ENCODE peak calls at places on chromosomes 4 and X, in nine cellular contexts. P is T-helper 9 cell; X is AG08396; I is SK-N-DZ; Y is activated naive CD4-positive, alpha-beta T cell; G is NCI-H460; M is NCI-H1930; T is CD4-positive, CD25-positive, alpha-beta regulatory T cell; R is left ventricle myocardium superior. U is an unnamed sample.

GRCh38 chrX:40573763-40574162 is 7.0 kb upstream of the ATP6AP2 start:
- DNase-seq in X (no peak), M (peak; percentile 0), R (no peak), T (peak; percentile 53), Y (no peak), I (peak; percentile 32), P (no peak), G (peak; percentile 29), U (peak; percentile 16)

GRCh38 chrX:29039501-29039900 is 452.3 kb downstream of the IL1RAPL1 start:
- DNase-seq in P (no peak), R (no peak), X (no peak), T (no peak), Y (no peak), I (no peak), G (no peak), M (no peak), U (no peak)

GRCh38 chr4:11130195-11130975 is 298.3 kb downstream of the HS3ST1 start:
- DNase-seq in I (no peak), T (no peak), G (no peak), Y (no peak), R (no peak), X (no peak), P (no peak), M (no peak), U (no peak)

GRCh38 chr4:66569228-66569627 is 898.9 kb upstream of the EPHA5 start:
- DNase-seq in I (no peak), T (no peak), X (no peak), M (no peak), P (no peak), G (no peak), Y (no peak), R (no peak), U (no peak)

GRCh38 chr4:90476586-90476985 is 349.4 kb downstream of the CCSER1 start:
- DNase-seq in X (no peak), G (no peak), T (no peak), R (no peak), M (no peak), I (no peak), P (no peak), Y (no peak), U (no peak)

GRCh38 chrX:21655901-21656586 is 2.1 kb downstream of the KLHL34 start:
- DNase-seq in P (no peak), R (peak; percentile 25), T (no peak), I (no peak), G (no peak), M (no peak), Y (no peak), X (no peak), U (no peak)

GRCh38 chr4:46016306-46016705 is 107.5 kb downstream of the GABRG1 start:
- DNase-seq in G (no peak), Y (no peak), P (no peak), M (no peak), R (no peak), T (no peak), X (no peak), I (no peak), U (no peak)

GRCh38 chr4:141900841-141901240 is 264.5 kb downstream of the IL15 start:
- DNase-seq in I (no peak), G (no peak), M (no peak), X (no peak), R (no peak), Y (no peak), P (no peak), T (no peak), U (no peak)

U was measured in T-helper 17 cell.